ENCODE peak calls at places on chromosome X, in ten cellular contexts. R, O, Q, F, M, I, N, A, T and G are unnamed samples.

GRCh38 chrX:100090931-100091330 is 319.1 kb downstream of the PCDH19 start:
- DNase-seq in A (no peak), I (peak), M (no peak), T (no peak), O (no peak), Q (no peak), F (no peak), N (peak), R (peak), G (no peak)

GRCh38 chrX:106171293-106171692 is 3.2 kb downstream of the PWWP3B start:
- DNase-seq in O (no peak), M (no peak), N (no peak), T (no peak), I (no peak), R (no peak), Q (no peak), A (no peak), F (no peak), G (no peak)

GRCh38 chrX:40318796-40319195 is 221.0 kb upstream of the BCOR start:
- DNase-seq in F (no peak), R (no peak), T (no peak), N (no peak), M (no peak), A (no peak), Q (peak), O (no peak), I (no peak), G (no peak)

GRCh38 chrX:31314921-31315320 is 243.1 kb upstream of the FTHL17 start:
- DNase-seq in F (no peak), Q (no peak), O (no peak), A (no peak), T (no peak), I (no peak), M (no peak), R (peak), N (no peak), G (no peak)

GRCh38 chrX:11423362-11423818 is 130.2 kb downstream of the AMELX start:
- DNase-seq in Q (peak), A (no peak), I (no peak), R (peak), M (peak), F (no peak), O (no peak), T (no peak), N (no peak), G (no peak)

GRCh38 chrX:137401092-137401491 is 164.8 kb upstream of the ZIC3 start:
- DNase-seq in I (no peak), N (no peak), M (no peak), Q (no peak), F (no peak), R (no peak), A (no peak), O (no peak), T (no peak), G (no peak)

GRCh38 chrX:150577174-150577573 is 8.8 kb downstream of the MTM1 start:
- DNase-seq in N (no peak), O (no peak), F (no peak), Q (no peak), A (no peak), I (no peak), R (no peak), M (no peak), T (no peak), G (no peak)

GRCh38 chrX:24082446-24082845 is 27.7 kb downstream of the EIF2S3 start:
- DNase-seq in N (no peak), Q (no peak), R (no peak), I (no peak), F (no peak), T (no peak), A (no peak), M (no peak), O (no peak), G (no peak)

GRCh38 chrX:15564981-15565579 is 35.7 kb downstream of the ACE2 start:
- DNase-seq in T (peak), A (peak), M (peak), I (peak), O (no peak), F (no peak), Q (peak), R (peak), N (no peak), G (no peak)

GRCh38 chrX:119870626-119871131 is 854 bp downstream of the RNF113A start:
- DNase-seq in I (no peak), A (peak), F (no peak), Q (peak), T (no peak), N (no peak), O (no peak), M (no peak), R (peak), G (no peak)

GRCh38 chrX:37834937-37835336 is 12.4 kb downstream of the DYNLT3 start:
- DNase-seq in Q (no peak), I (no peak), A (no peak), N (no peak), O (no peak), M (no peak), F (no peak), T (no peak), R (no peak), G (no peak)

GRCh38 chrX:11480626-11481025 is 185.1 kb downstream of the ARHGAP6 start:
- DNase-seq in R (peak), M (no peak), O (no peak), A (no peak), T (no peak), F (no peak), N (no peak), I (no peak), Q (no peak), G (no peak)

GRCh38 chrX:153681175-153681574 is 6.6 kb upstream of the SLC6A8 start:
- DNase-seq in O (no peak), N (no peak), F (no peak), R (no peak), T (no peak), M (no peak), Q (no peak), I (no peak), A (no peak), G (no peak)

GRCh38 chrX:153931151-153931550 is 3.7 kb downstream of the NAA10 start:
- DNase-seq in N (no peak), T (no peak), F (no peak), O (no peak), R (no peak), I (no peak), Q (no peak), A (no peak), M (no peak), G (no peak)

GRCh38 chrX:113391875-113392274 is 551.2 kb upstream of the AMOT start:
- DNase-seq in R (no peak), T (no peak), N (no peak), F (no peak), A (no peak), Q (no peak), M (no peak), I (no peak), O (no peak), G (no peak)

GRCh38 chrX:308821-309520 is 9.6 kb downstream of the GTPBP6 start:
- DNase-seq in T (no peak), A (no peak), I (no peak), R (no peak), O (no peak), N (no peak), F (no peak), Q (peak), M (no peak), G (no peak)

GRCh38 chrX:118350221-118350620 is 4.3 kb downstream of the WDR44 start:
- DNase-seq in F (no peak), A (no peak), R (no peak), Q (peak), M (no peak), I (no peak), N (no peak), T (no peak), O (no peak), G (peak)

GRCh38 chrX:9586992-9587392 is 122.1 kb downstream of the TBL1X start:
- DNase-seq in F (no peak), R (no peak), I (no peak), Q (no peak), T (no peak), N (no peak), M (no peak), A (no peak), O (no peak), G (no peak)

GRCh38 chrX:12162420-12162819 is 24.1 kb downstream of the FRMPD4 start:
- DNase-seq in Q (no peak), N (no peak), A (no peak), F (no peak), R (no peak), T (no peak), M (no peak), I (no peak), O (no peak), G (no peak)

GRCh38 chrX:46849933-46850332 is 13.1 kb downstream of the RP2 start:
- DNase-seq in M (no peak), F (no peak), R (no peak), T (no peak), O (no peak), Q (no peak), A (no peak), N (no peak), I (no peak), G (no peak)